ENCODE peak calls at places on chromosomes 11 and 22, in six cellular contexts. O is HFF-Myc, U is HFFc6, H is hepatocyte, Q is psoas muscle, L is GM12865. F is an unnamed sample.

GRCh38 chr11:61787928-61788491 is 4.4 kb downstream of the TMEM258 start:
- DNase-seq in U (peak; percentile 25), Q (peak; percentile 19), O (peak; percentile 7), H (peak; percentile 90), L (peak; percentile 42), F (no peak)

GRCh38 chr22:42946551-42947198 is 68.3 kb downstream of the PACSIN2 start:
- DNase-seq in U (no peak), H (no peak), Q (no peak), O (no peak), L (no peak), F (no peak)

GRCh38 chr11:70176940-70177689 is 26.0 kb upstream of the FADD start:
- DNase-seq in Q (no peak), O (no peak), H (no peak), U (peak; percentile 6), L (peak; percentile 38), F (no peak)

GRCh38 chr11:9461068-9461759 is 402 bp downstream of the ZNF143 start:
- DNase-seq in U (no peak), H (peak; percentile 91), O (peak; percentile 52), Q (peak; percentile 96), L (peak; percentile 96), F (peak; percentile 50)

GRCh38 chr11:629237-629583 is 2.2 kb upstream of the SCT start:
- DNase-seq in O (no peak), Q (peak; percentile 86), H (peak; percentile 61), U (no peak), L (peak; percentile 82), F (no peak)

GRCh38 chr22:36771376-36772063 is 4.4 kb downstream of the IFT27 start:
- DNase-seq in Q (no peak), O (no peak), H (no peak), U (no peak), L (no peak), F (no peak)

GRCh38 chr22:19890502-19891349 is 36.1 kb upstream of the GNB1L start:
- DNase-seq in Q (peak; percentile 47), O (no peak), U (no peak), H (no peak), L (no peak), F (no peak)

GRCh38 chr11:1300569-1301187 is 8.8 kb downstream of the TOLLIP start:
- DNase-seq in L (no peak), Q (no peak), O (no peak), H (no peak), U (no peak), F (no peak)

GRCh38 chr11:129319201-129319600 is 56.4 kb upstream of the BARX2 start:
- DNase-seq in Q (no peak), H (no peak), O (no peak), U (no peak), L (no peak), F (no peak)

GRCh38 chr22:27757928-27758525 is 43.5 kb downstream of the MN1 start:
- DNase-seq in L (no peak), U (no peak), O (no peak), H (no peak), Q (no peak), F (no peak)

GRCh38 chr11:96306600-96306932 is 36.4 kb downstream of the MAML2 start:
- DNase-seq in U (no peak), H (no peak), O (no peak), Q (no peak), L (no peak), F (no peak)

GRCh38 chr11:72617080-72617744 is 57.0 kb downstream of the PDE2A start:
- DNase-seq in H (peak; percentile 40), U (peak; percentile 4), Q (no peak), L (no peak), O (no peak), F (no peak)

GRCh38 chr11:58656348-58656747 is 33.9 kb downstream of the CNTF start:
- DNase-seq in Q (no peak), L (no peak), U (no peak), H (no peak), O (no peak), F (no peak)

GRCh38 chr11:45959851-45960250 is 37.4 kb downstream of the LARGE2 start:
- DNase-seq in Q (no peak), L (no peak), H (no peak), O (no peak), U (peak; percentile 62), F (no peak)

GRCh38 chr11:13073119-13073981 is 64.2 kb downstream of the RASSF10 start:
- DNase-seq in O (no peak), Q (no peak), H (no peak), U (no peak), L (peak; percentile 78), F (peak; percentile 72)

GRCh38 chr22:50199836-50200332 is 927 bp upstream of the SELENOO start:
- DNase-seq in H (peak; percentile 53), U (no peak), O (no peak), Q (no peak), L (no peak), F (no peak)

GRCh38 chr11:6319879-6320410 is 356 bp downstream of the CAVIN3 start:
- DNase-seq in U (peak; percentile 95), H (peak; percentile 88), L (peak; percentile 8), O (peak; percentile 79), Q (peak; percentile 92), F (no peak)

GRCh38 chr22:38246692-38247091 is 26.1 kb downstream of the TMEM184B start:
- DNase-seq in L (no peak), U (no peak), H (no peak), Q (peak; percentile 80), O (no peak), F (no peak)

DNA sequence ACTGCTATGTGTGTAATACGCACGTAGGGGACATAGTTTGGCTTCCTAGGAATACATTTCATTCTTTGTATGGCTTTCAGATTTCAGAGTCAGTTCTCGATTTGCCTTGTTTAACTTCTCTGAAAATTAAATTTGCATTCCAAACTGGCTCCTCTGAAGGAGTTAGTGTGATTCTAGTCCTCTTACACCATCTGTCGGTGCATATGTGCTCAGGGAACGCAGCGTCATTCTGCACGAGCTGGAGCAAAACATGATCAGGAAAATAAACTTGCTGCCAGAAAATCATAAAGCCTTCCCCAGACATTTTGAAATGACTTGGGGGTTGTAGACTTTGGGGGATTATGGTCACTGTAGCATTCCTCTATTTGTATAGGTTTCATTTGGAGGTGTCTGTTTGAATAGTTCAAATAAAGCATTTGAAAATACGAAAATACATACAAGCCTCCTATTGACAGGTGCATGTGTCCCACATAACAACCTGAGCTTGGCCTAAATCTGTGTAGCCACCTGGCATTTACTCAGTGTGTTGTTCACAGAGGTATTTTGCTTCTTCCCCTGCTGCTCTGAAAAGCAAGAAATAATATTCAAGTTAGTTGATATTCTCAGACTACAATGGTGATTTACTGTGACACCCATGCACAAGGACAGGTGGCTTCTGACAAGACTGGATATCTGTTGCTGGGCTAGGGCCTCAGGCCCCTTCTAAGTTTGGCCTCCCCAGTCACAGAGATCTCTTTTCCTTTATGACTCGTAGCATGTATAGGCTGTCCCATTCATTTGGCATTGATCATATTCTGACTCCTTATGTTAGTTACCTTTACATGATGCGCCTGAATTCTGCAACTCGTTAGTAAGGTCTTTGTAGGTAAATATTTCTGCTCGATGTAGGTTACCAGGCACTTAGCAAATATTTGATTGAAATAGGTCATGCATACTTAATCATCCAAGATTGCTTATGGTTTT is 81.6 kb upstream of the SORL1-AS1 start:
- DNase-seq in H (no peak), U (peak; percentile 33), L (no peak), O (no peak), Q (no peak), F (no peak)
- TF ChIP-seq CTCF in H (peak; percentile 16), U (peak; percentile 63), L (no peak), O (peak; percentile 61), Q (peak; percentile 40), F (peak; percentile 59)

GRCh38 chr11:57480409-57481137 is 20.2 kb downstream of the RTN4RL2 start:
- DNase-seq in U (peak; percentile 48), L (peak; percentile 78), O (no peak), H (peak; percentile 78), Q (peak; percentile 82), F (no peak)

GRCh38 chr11:57477507-57478189 is 17.3 kb downstream of the RTN4RL2 start:
- DNase-seq in O (no peak), L (no peak), U (no peak), Q (no peak), H (no peak), F (no peak)

GRCh38 chr11:57479925-57480324 is 19.6 kb downstream of the RTN4RL2 start:
- DNase-seq in U (no peak), O (no peak), L (no peak), H (no peak), Q (no peak), F (no peak)

GRCh38 chr11:57476883-57477506 is 16.7 kb downstream of the RTN4RL2 start:
- DNase-seq in H (peak; percentile 69), U (peak; percentile 27), Q (peak; percentile 82), L (peak; percentile 80), O (no peak), F (no peak)

DNA sequence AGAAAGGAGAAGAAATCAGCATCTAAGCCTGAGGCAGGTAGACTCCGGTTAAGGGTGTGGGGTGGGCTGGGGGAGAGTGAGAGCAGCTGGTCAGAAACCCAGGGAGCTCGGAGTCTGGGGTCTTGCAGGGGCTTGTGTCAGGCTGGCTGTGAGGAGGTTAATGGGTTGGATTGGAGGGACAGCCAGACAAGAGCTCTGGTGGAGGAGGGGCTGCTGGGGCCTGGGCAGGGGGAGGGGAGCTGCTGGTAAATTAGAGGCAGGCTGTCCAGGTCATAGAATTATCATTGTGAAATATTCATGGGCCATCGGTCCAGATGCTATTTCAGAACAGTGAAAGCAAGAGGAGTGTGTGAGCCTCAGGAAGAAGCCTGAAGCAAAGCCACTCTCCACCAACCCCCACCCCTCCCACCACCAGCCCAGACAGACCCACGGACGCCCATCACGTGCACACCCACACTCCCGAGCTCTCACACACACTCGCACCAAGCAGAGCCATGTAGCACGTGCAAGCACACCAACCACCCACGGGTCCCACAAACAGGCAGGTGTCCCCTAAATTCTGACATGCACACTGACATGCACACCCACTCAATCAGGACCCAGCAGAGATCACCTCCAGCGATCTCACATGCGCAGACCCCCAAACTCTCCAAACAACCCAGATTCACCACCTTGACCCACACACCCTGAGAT is 18.8 kb downstream of the RTN4RL2 start:
- DNase-seq in L (no peak), Q (no peak), H (no peak), U (no peak), O (no peak), F (no peak)
- TF ChIP-seq CTCF in L (no peak), Q (no peak), H (no peak), U (no peak), O (no peak), F (no peak)

DNA sequence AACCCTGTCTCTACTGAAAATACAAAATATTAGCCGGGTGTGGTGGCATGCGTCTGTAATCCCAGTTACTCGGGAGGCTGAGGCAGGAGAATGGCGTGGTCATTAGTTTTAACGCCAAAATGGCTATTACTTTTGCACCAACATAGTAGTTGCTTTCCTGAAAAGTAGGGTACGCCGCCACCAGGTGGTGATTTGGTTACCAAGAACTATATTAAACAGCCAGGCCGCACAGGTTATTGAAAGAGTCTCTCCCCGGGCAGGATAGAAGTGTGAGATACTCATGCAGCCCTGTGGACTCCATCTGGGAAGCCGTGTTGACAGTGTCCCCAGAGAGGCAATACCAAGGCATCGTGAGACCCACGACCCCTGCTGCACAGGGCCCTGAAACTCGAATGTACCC is 24.6 kb upstream of the LRRC32 start:
- DNase-seq in H (no peak), L (no peak), O (no peak), U (no peak), Q (no peak), F (no peak)
- TF ChIP-seq CTCF in H (no peak), L (no peak), O (no peak), U (peak; percentile 43), Q (no peak), F (no peak)

GRCh38 chr11:17601206-17602075 is 54.4 kb downstream of the OTOG start:
- DNase-seq in Q (peak; percentile 43), U (no peak), H (no peak), O (no peak), L (no peak), F (no peak)
- TF ChIP-seq CTCF in Q (peak; percentile 3), U (peak; percentile 24), H (no peak), O (no peak), L (no peak), F (no peak)